ENCODE peak calls at places on chromosome 19, in nine cellular contexts. One of them, this sample, is unnamed.
A peak's percentile ranks its signal among the peaks of the same experiment; 100 is the strongest.

GRCh38 chr19:35381318-35381717 is 10.4 kb downstream of the GPR42 start:
- DNase-seq in K562: no peak
- DNase-seq in stomach: no peak
- DNase-seq in suprapubic skin: no peak
- DNase-seq in HCT116: no peak
- DNase-seq in sigmoid colon: no peak
- DNase-seq in breast epithelium: no peak
- DNase-seq in transverse colon: no peak
- DNase-seq in H1: no peak
- DNase-seq in this sample: no peak

GRCh38 chr19:36635342-36635741 is 30.2 kb downstream of the ZNF382 start:
- DNase-seq in K562: no peak
- DNase-seq in H1: no peak
- DNase-seq in transverse colon: no peak
- DNase-seq in breast epithelium: no peak
- DNase-seq in sigmoid colon: no peak
- DNase-seq in HCT116: no peak
- DNase-seq in suprapubic skin: no peak
- DNase-seq in stomach: no peak
- DNase-seq in this sample: no peak

GRCh38 chr19:44602071-44602470 is 11.3 kb upstream of the IGSF23 start:
- DNase-seq in H1: no peak
- DNase-seq in transverse colon: peak; percentile 67
- DNase-seq in breast epithelium: no peak
- DNase-seq in suprapubic skin: no peak
- DNase-seq in stomach: peak; percentile 78
- DNase-seq in sigmoid colon: no peak
- DNase-seq in HCT116: no peak
- DNase-seq in K562: no peak
- DNase-seq in this sample: peak; percentile 6

GRCh38 chr19:53555352-53555751 is 17.4 kb downstream of the ZNF331 start:
- DNase-seq in sigmoid colon: no peak
- DNase-seq in breast epithelium: no peak
- DNase-seq in H1: no peak
- DNase-seq in HCT116: no peak
- DNase-seq in K562: no peak
- DNase-seq in transverse colon: no peak
- DNase-seq in stomach: no peak
- DNase-seq in suprapubic skin: no peak
- DNase-seq in this sample: no peak

GRCh38 chr19:42942187-42942789 is 5.3 kb upstream of the PSG7 start:
- DNase-seq in breast epithelium: no peak
- DNase-seq in HCT116: peak; percentile 22
- DNase-seq in transverse colon: no peak
- DNase-seq in H1: no peak
- DNase-seq in sigmoid colon: no peak
- DNase-seq in K562: peak; percentile 7
- DNase-seq in stomach: no peak
- DNase-seq in suprapubic skin: no peak
- DNase-seq in this sample: no peak

GRCh38 chr19:33780746-33781145 is 15.9 kb upstream of the KCTD15 start:
- DNase-seq in transverse colon: no peak
- DNase-seq in HCT116: no peak
- DNase-seq in sigmoid colon: no peak
- DNase-seq in stomach: no peak
- DNase-seq in suprapubic skin: no peak
- DNase-seq in K562: no peak
- DNase-seq in breast epithelium: no peak
- DNase-seq in H1: no peak
- DNase-seq in this sample: no peak

GRCh38 chr19:51702103-51702753 is 9.1 kb downstream of the SPACA6 start:
- DNase-seq in sigmoid colon: peak; percentile 93
- DNase-seq in HCT116: no peak
- DNase-seq in K562: peak; percentile 82
- DNase-seq in breast epithelium: peak; percentile 95
- DNase-seq in stomach: peak; percentile 92
- DNase-seq in H1: peak; percentile 47
- DNase-seq in suprapubic skin: peak; percentile 93
- DNase-seq in transverse colon: peak; percentile 84
- DNase-seq in this sample: peak; percentile 85

GRCh38 chr19:46900341-46900740 is 39.5 kb downstream of the ARHGAP35 start:
- DNase-seq in H1: no peak
- DNase-seq in sigmoid colon: no peak
- DNase-seq in suprapubic skin: peak; percentile 24
- DNase-seq in transverse colon: no peak
- DNase-seq in stomach: no peak
- DNase-seq in HCT116: no peak
- DNase-seq in breast epithelium: no peak
- DNase-seq in K562: no peak
- DNase-seq in this sample: no peak

GRCh38 chr19:38869160-38869835 is 8.8 kb downstream of the RINL start:
- DNase-seq in breast epithelium: no peak
- DNase-seq in suprapubic skin: no peak
- DNase-seq in stomach: no peak
- DNase-seq in K562: no peak
- DNase-seq in transverse colon: peak; percentile 57
- DNase-seq in sigmoid colon: no peak
- DNase-seq in H1: no peak
- DNase-seq in HCT116: no peak
- DNase-seq in this sample: no peak

GRCh38 chr19:34269081-34269480 is 14.7 kb downstream of the GARRE1 start:
- DNase-seq in suprapubic skin: no peak
- DNase-seq in HCT116: no peak
- DNase-seq in K562: no peak
- DNase-seq in stomach: no peak
- DNase-seq in sigmoid colon: no peak
- DNase-seq in H1: no peak
- DNase-seq in breast epithelium: no peak
- DNase-seq in transverse colon: no peak
- DNase-seq in this sample: no peak

GRCh38 chr19:29006057-29006735 is 206.8 kb downstream of the UQCRFS1 start:
- DNase-seq in suprapubic skin: no peak
- DNase-seq in breast epithelium: no peak
- DNase-seq in H1: no peak
- DNase-seq in stomach: no peak
- DNase-seq in K562: no peak
- DNase-seq in transverse colon: no peak
- DNase-seq in HCT116: no peak
- DNase-seq in sigmoid colon: no peak
- DNase-seq in this sample: no peak

GRCh38 chr19:29714953-29715694 is at the start of gene C19orf12:
- DNase-seq in breast epithelium: no peak
- DNase-seq in suprapubic skin: no peak
- DNase-seq in sigmoid colon: peak; percentile 76
- DNase-seq in stomach: peak; percentile 68
- DNase-seq in transverse colon: peak; percentile 64
- DNase-seq in K562: peak; percentile 86
- DNase-seq in HCT116: no peak
- DNase-seq in H1: no peak
- DNase-seq in this sample: peak; percentile 22

GRCh38 chr19:55118401-55118991 is 1.1 kb upstream of the PPP1R12C start:
- DNase-seq in stomach: no peak
- DNase-seq in breast epithelium: no peak
- DNase-seq in H1: peak; percentile 73
- DNase-seq in suprapubic skin: no peak
- DNase-seq in transverse colon: peak; percentile 35
- DNase-seq in K562: peak; percentile 62
- DNase-seq in HCT116: no peak
- DNase-seq in sigmoid colon: no peak
- DNase-seq in this sample: no peak

GRCh38 chr19:53597023-53597422 is 34.8 kb upstream of the DPRX start:
- DNase-seq in HCT116: no peak
- DNase-seq in breast epithelium: peak; percentile 89
- DNase-seq in H1: no peak
- DNase-seq in sigmoid colon: no peak
- DNase-seq in stomach: no peak
- DNase-seq in transverse colon: no peak
- DNase-seq in K562: no peak
- DNase-seq in suprapubic skin: no peak
- DNase-seq in this sample: peak; percentile 58

GRCh38 chr19:3066482-3067049 is 4.3 kb upstream of the TLE5 start:
- DNase-seq in sigmoid colon: no peak
- DNase-seq in K562: no peak
- DNase-seq in suprapubic skin: no peak
- DNase-seq in H1: no peak
- DNase-seq in breast epithelium: no peak
- DNase-seq in HCT116: no peak
- DNase-seq in transverse colon: no peak
- DNase-seq in stomach: no peak
- DNase-seq in this sample: no peak

GRCh38 chr19:33535176-33535575 is 13.6 kb upstream of the PEPD start:
- DNase-seq in K562: no peak
- DNase-seq in sigmoid colon: no peak
- DNase-seq in H1: no peak
- DNase-seq in stomach: no peak
- DNase-seq in HCT116: no peak
- DNase-seq in breast epithelium: no peak
- DNase-seq in suprapubic skin: no peak
- DNase-seq in transverse colon: no peak
- DNase-seq in this sample: no peak

GRCh38 chr19:47595937-47596336 is 13.0 kb upstream of the BICRA start:
- DNase-seq in stomach: no peak
- DNase-seq in suprapubic skin: no peak
- DNase-seq in H1: no peak
- DNase-seq in breast epithelium: no peak
- DNase-seq in sigmoid colon: no peak
- DNase-seq in transverse colon: no peak
- DNase-seq in K562: no peak
- DNase-seq in HCT116: no peak
- DNase-seq in this sample: no peak

DNA sequence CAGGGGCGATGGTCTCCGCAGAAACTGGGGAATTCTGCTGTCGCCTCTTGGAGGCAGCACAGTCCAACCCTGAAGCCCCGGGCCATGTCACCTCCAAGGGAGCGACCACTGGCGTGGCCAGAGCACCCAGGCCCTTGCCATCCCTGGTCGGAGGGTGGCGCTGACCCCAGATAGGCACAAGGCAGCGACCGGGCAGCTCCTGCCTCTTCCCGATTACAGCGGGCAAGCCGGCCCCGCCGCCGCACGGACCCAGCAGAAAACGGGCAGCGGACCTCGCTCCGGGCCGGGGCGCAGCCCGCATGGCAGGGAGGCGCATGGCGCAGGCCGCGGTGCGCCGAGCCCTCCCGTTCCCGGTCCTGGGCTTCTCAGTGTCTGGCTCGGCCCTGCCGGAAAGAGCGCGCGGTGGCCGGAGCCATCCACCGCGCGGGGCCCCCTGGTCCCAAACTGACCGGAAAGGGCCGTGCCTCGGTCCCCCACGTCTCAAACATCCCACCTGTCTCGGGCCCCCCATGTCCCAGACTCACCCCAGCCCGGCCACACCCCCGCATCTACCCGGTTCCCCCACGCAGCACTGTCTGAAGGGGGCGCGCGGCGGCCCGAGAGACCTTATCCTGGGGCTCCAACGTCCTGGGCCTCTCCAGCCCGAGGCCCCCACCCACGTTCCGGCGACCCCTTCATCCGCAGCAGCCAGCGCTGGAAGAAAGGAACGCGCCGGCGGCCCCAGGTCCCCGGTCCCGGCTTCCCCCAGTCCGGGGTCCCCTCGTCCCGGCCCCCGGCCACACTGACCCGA is 725 bp downstream of the CERS1 start:
- DNase-seq in H1: no peak
- DNase-seq in suprapubic skin: no peak
- DNase-seq in HCT116: peak; percentile 38
- DNase-seq in stomach: no peak
- DNase-seq in transverse colon: peak; percentile 31
- DNase-seq in sigmoid colon: no peak
- DNase-seq in K562: peak; percentile 72
- DNase-seq in breast epithelium: no peak
- DNase-seq in this sample: no peak
- TF ChIP-seq POLR2AphosphoS5 in H1: peak; percentile 32
- TF ChIP-seq POLR2AphosphoS5 in suprapubic skin: no peak
- TF ChIP-seq POLR2AphosphoS5 in HCT116: peak; percentile 33
- TF ChIP-seq POLR2AphosphoS5 in stomach: no peak
- TF ChIP-seq POLR2AphosphoS5 in transverse colon: no peak
- TF ChIP-seq POLR2AphosphoS5 in sigmoid colon: no peak
- TF ChIP-seq POLR2AphosphoS5 in K562: no peak
- TF ChIP-seq POLR2AphosphoS5 in breast epithelium: no peak
- TF ChIP-seq POLR2AphosphoS5 in this sample: no peak

DNA sequence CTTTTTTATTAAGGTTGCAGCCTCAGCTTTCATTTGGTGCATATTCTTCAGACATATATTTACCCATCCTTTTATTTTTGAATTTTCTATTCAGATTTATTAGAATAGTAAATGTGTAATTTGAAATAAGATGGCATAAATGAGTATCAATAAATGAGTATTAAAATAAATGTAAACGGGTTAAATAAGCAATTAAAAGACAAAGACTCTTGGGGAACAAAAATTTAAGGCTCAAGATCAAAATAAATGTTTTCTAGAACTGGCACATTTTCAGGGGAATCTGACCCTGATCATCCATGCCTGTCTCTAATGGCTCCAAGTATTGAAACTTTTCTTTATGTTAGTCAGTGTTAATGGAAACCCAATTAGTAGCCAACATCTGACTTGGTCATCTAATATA is 3.0 kb downstream of the OR10H3 start:
- DNase-seq in K562: no peak
- DNase-seq in H1: no peak
- DNase-seq in stomach: no peak
- DNase-seq in HCT116: no peak
- DNase-seq in sigmoid colon: no peak
- DNase-seq in breast epithelium: no peak
- DNase-seq in transverse colon: no peak
- DNase-seq in suprapubic skin: no peak
- DNase-seq in this sample: no peak
- TF ChIP-seq CTCF in K562: no peak
- TF ChIP-seq CTCF in H1: no peak
- TF ChIP-seq CTCF in stomach: no peak
- TF ChIP-seq CTCF in HCT116: no peak
- TF ChIP-seq CTCF in sigmoid colon: no peak
- TF ChIP-seq CTCF in breast epithelium: no peak
- TF ChIP-seq CTCF in transverse colon: no peak
- TF ChIP-seq CTCF in suprapubic skin: no peak
- TF ChIP-seq CTCF in this sample: no peak

GRCh38 chr19:13027557-13027956 is 32.3 kb downstream of the NFIX start:
- DNase-seq in stomach: no peak
- DNase-seq in HCT116: no peak
- DNase-seq in breast epithelium: no peak
- DNase-seq in K562: no peak
- DNase-seq in H1: no peak
- DNase-seq in transverse colon: no peak
- DNase-seq in suprapubic skin: no peak
- DNase-seq in sigmoid colon: no peak
- DNase-seq in this sample: no peak
- H3K4me3 ChIP-seq in stomach: peak overlapping the region; percentile 55
- H3K4me3 ChIP-seq in HCT116: no peak overlapping the region
- H3K4me3 ChIP-seq in breast epithelium: peak overlapping the region; percentile 75
- H3K4me3 ChIP-seq in K562: no peak overlapping the region
- H3K4me3 ChIP-seq in H1: no peak overlapping the region
- H3K4me3 ChIP-seq in transverse colon: no peak overlapping the region
- H3K4me3 ChIP-seq in suprapubic skin: peak overlapping the region; percentile 55
- H3K4me3 ChIP-seq in sigmoid colon: no peak overlapping the region
- H3K4me3 ChIP-seq in this sample: peak overlapping the region; percentile 37

DNA sequence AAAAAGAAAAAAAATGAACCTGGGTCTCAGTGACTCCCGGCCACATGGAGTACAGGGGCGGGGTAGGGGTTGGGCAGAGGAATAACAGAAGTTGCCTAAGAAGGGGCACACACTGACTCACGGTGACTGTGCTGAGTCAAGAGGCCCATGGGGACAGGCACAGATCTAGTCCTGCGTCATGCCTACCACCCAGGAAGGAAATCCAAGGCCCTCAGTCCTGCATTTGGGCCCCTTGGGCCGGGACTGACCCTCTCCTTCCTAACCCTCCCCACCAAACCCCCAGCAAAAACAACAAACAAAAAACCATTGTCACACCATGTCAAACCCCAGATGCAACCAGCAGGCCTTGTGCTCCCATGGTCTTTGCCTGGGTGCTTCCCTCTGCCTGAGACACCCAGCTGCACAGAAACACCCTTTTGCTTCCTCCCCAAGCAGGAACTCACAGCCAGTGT is 9.6 kb upstream of the NOTCH3 start:
- DNase-seq in sigmoid colon: no peak
- DNase-seq in HCT116: no peak
- DNase-seq in suprapubic skin: no peak
- DNase-seq in breast epithelium: no peak
- DNase-seq in stomach: no peak
- DNase-seq in H1: no peak
- DNase-seq in transverse colon: no peak
- DNase-seq in K562: no peak
- DNase-seq in this sample: no peak
- TF ChIP-seq POLR2AphosphoS5 in sigmoid colon: no peak
- TF ChIP-seq POLR2AphosphoS5 in HCT116: no peak
- TF ChIP-seq POLR2AphosphoS5 in suprapubic skin: no peak
- TF ChIP-seq POLR2AphosphoS5 in breast epithelium: no peak
- TF ChIP-seq POLR2AphosphoS5 in stomach: no peak
- TF ChIP-seq POLR2AphosphoS5 in H1: no peak
- TF ChIP-seq POLR2AphosphoS5 in transverse colon: no peak
- TF ChIP-seq POLR2AphosphoS5 in K562: no peak
- TF ChIP-seq POLR2AphosphoS5 in this sample: no peak